ENCODE peak calls at places on chromosomes 1 and 21, in nine cellular contexts. R is naive thymus-derived CD4-positive, alpha-beta T cell; U is H9; F is PC-3; O is mammary epithelial cell; T is upper lobe of right lung; M is heart left ventricle; D is CD8-positive, alpha-beta T cell; V is prostate gland. K is an unnamed sample.

GRCh38 chr1:197619008-197619640 is 156.2 kb downstream of the DENND1B start:
- DNase-seq in R (no peak), U (no peak), F (peak), O (no peak), T (no peak), M (no peak), D (no peak), V (no peak), K (no peak)

GRCh38 chr1:48362901-48363300 is 109.1 kb downstream of the SPATA6 start:
- DNase-seq in R (no peak), U (no peak), F (no peak), O (no peak), T (no peak), M (no peak), D (no peak), V (no peak), K (no peak)

GRCh38 chr1:225378880-225379279 is 49.0 kb downstream of the LBR start:
- DNase-seq in R (no peak), U (peak), F (peak), O (peak), T (no peak), M (no peak), D (no peak), V (peak), K (peak)

GRCh38 chr1:26602378-26602959 is 72.9 kb downstream of the RPS6KA1 start:
- DNase-seq in R (peak), U (no peak), F (peak), O (peak), T (no peak), M (no peak), D (peak), V (peak), K (no peak)

GRCh38 chr1:164905891-164906290 is 346.9 kb downstream of the PBX1 start:
- DNase-seq in R (no peak), U (no peak), F (no peak), O (no peak), T (no peak), M (no peak), D (no peak), V (no peak), K (no peak)

GRCh38 chr1:29282135-29282923 is 46.0 kb downstream of the PTPRU start:
- DNase-seq in R (no peak), U (no peak), F (no peak), O (no peak), T (no peak), M (no peak), D (no peak), V (no peak), K (no peak)

GRCh38 chr1:212512731-212513559 is 80.2 kb downstream of the NENF start:
- DNase-seq in R (no peak), U (no peak), F (peak), O (no peak), T (no peak), M (no peak), D (no peak), V (no peak), K (no peak)

GRCh38 chr1:207097871-207098324 is 6.1 kb upstream of the C4BPA start:
- DNase-seq in R (no peak), U (no peak), F (peak), O (peak), T (no peak), M (no peak), D (no peak), V (no peak), K (no peak)

GRCh38 chr1:63264161-63264560 is 58.2 kb upstream of the FOXD3 start:
- DNase-seq in R (no peak), U (no peak), F (no peak), O (no peak), T (no peak), M (no peak), D (no peak), V (no peak), K (no peak)

DNA sequence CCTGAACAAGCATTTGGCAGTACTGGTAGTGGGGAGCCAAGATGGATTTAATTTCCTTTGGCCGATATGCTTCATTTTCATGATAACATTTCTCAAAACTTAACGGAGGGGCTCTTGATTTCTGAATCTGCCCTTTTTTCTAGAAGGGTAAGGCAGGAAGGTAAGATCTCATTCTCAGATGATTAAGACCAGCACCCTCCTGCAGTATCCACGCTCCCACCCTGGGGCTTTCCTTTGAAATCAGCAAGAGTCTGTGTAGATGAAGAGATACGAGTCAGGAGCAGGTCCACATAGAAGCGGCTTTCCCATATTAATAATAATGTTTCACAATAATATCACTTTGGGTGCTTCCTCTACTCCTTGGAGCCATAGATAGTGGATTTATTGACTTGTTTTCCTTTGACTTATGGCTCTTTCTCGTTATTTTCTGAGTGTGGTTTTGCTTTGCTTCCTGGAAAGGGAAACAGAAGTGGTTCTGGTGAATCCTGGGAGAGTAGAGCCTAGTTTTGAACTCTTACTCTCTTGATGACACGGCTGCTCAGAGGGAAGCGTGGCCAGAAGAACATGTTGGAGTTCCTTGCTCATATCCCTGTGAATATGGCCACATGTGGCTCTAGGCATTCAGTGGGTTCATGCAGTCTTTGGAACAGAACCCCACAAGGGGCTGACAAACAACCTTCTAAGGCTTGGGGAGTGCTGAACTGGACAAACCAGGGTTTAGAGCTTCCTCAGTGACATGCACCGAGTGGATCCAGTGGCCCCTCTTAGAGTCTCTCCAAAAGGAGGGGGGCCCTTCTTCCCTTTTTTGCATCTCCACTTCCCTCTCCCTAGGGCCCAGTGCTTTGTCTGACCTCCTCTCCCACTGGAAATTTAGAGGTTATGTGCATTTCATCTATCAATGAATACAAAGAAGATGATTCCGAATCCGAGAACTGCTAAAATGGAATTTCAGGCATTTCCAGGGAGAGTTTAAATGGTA is 195.7 kb downstream of the DYRK1A start:
- DNase-seq in R (no peak), U (no peak), F (no peak), O (no peak), T (no peak), M (no peak), D (no peak), V (no peak), K (no peak)
- H3K27ac ChIP-seq in R (no peak), U (no peak), F (no peak), O (no peak), T (no peak), M (peak), D (no peak), V (no peak), K (no peak)

GRCh38 chr1:177286396-177286795 is 115.6 kb downstream of the BRINP2 start:
- DNase-seq in R (no peak), U (no peak), F (no peak), O (no peak), T (no peak), M (no peak), D (no peak), V (no peak), K (no peak)

GRCh38 chr1:177287237-177287636 is 116.5 kb downstream of the BRINP2 start:
- DNase-seq in R (no peak), U (no peak), F (no peak), O (no peak), T (no peak), M (no peak), D (no peak), V (no peak), K (no peak)

GRCh38 chr1:177287996-177288395 is 117.2 kb downstream of the BRINP2 start:
- DNase-seq in R (no peak), U (no peak), F (no peak), O (no peak), T (no peak), M (no peak), D (no peak), V (no peak), K (no peak)

DNA sequence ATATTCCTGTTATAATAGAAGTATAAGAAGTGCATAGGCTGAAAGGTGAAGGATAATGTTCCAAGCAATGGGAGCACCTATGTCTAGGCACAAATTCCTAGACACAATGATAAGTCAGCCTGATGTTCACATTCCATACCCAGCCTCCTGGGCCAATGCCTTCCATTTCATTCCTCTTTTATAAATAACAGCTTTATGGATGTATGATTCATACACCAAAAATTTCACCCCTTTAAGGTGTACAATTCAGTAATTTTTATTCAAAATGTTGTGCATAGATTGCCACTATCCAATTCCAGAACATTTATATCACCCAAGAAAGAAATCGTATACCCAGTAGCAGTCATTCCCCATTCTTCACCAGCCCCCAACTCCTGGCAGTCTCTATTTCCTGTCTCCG is 118.8 kb downstream of the BRINP2 start:
- DNase-seq in R (no peak), U (no peak), F (peak), O (no peak), T (no peak), M (no peak), D (no peak), V (no peak), K (no peak)
- H3K27ac ChIP-seq in R (no peak), U (no peak), F (no peak), O (no peak), T (no peak), M (no peak), D (no peak), V (no peak), K (no peak)

GRCh38 chr1:185734929-185735666 is 907 bp downstream of the HMCN1 start:
- DNase-seq in R (no peak), U (no peak), F (peak), O (no peak), T (no peak), M (no peak), D (no peak), V (no peak), K (no peak)
- H3K27ac ChIP-seq in R (no peak), U (no peak), F (no peak), O (peak), T (peak), M (peak), D (no peak), V (no peak), K (no peak)

DNA sequence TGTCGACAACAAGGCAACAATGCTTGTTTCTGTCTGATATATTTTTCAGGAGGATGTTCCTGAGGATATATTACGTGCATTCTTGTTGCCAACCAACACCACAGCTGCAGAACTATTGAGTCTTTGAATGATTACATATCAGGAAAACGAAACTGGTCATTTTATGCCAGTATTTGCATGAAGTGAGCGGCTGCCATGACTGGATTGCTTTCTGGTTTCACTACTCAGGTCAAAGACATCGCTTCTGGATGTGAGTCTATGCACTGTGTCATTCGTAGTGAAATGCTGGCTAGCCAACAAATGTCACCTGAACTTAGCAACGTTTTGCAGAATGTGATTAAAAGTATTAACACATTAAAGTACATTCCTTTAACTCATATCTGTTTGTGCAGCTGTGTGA is 35.8 kb upstream of the OLFM3 start:
- DNase-seq in R (no peak), U (no peak), F (no peak), O (no peak), T (no peak), M (no peak), D (no peak), V (no peak), K (no peak)
- H3K27ac ChIP-seq in R (no peak), U (no peak), F (no peak), O (no peak), T (no peak), M (no peak), D (no peak), V (no peak), K (no peak)

DNA sequence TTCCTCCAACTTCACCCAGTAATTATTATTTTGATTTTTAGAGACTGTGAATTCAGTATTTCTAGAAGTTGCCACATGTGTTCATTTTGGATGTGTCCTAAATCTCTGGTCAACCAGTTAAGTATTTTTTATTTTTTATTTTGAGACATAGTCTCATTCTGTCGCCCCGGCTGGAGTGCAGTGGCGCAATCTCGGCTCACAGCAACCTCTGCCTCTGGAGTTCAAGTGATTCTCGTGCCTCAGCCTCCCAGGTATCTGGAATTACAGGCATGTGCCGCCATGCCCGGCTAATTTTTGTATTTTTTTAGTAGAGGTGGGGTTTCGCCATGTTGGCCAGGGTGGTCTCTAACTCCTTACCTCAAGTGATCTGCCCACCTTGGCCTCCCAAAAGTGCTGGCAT is 8.0 kb downstream of the MACF1 start:
- DNase-seq in R (no peak), U (no peak), F (no peak), O (no peak), T (no peak), M (no peak), D (no peak), V (no peak), K (no peak)
- H3K27ac ChIP-seq in R (no peak), U (no peak), F (no peak), O (no peak), T (peak), M (peak), D (no peak), V (no peak), K (peak)

GRCh38 chr1:199405634-199406196 is 621.8 kb upstream of the NR5A2 start:
- DNase-seq in R (no peak), U (no peak), F (no peak), O (no peak), T (no peak), M (no peak), D (no peak), V (no peak), K (no peak)
- H3K27ac ChIP-seq in R (no peak), U (no peak), F (no peak), O (no peak), T (no peak), M (no peak), D (no peak), V (no peak), K (no peak)

GRCh38 chr1:220121791-220122530 is 28.0 kb downstream of the IARS2 start:
- DNase-seq in R (no peak), U (no peak), F (no peak), O (no peak), T (no peak), M (no peak), D (no peak), V (no peak), K (no peak)
- H3K27ac ChIP-seq in R (no peak), U (no peak), F (no peak), O (no peak), T (no peak), M (no peak), D (no peak), V (no peak), K (no peak)

GRCh38 chr1:239307886-239308285 is 78.5 kb upstream of the CHRM3 start:
- DNase-seq in R (no peak), U (no peak), F (no peak), O (no peak), T (no peak), M (no peak), D (no peak), V (no peak), K (no peak)

GRCh38 chr1:239306426-239306825 is 79.9 kb upstream of the CHRM3 start:
- DNase-seq in R (no peak), U (no peak), F (peak), O (no peak), T (no peak), M (no peak), D (no peak), V (no peak), K (no peak)

GRCh38 chr1:239303289-239303688 is 83.1 kb upstream of the CHRM3 start:
- DNase-seq in R (no peak), U (no peak), F (no peak), O (no peak), T (no peak), M (no peak), D (no peak), V (no peak), K (no peak)

GRCh38 chr1:239297910-239298309 is 88.5 kb upstream of the CHRM3 start:
- DNase-seq in R (no peak), U (no peak), F (no peak), O (no peak), T (no peak), M (no peak), D (no peak), V (no peak), K (no peak)

DNA sequence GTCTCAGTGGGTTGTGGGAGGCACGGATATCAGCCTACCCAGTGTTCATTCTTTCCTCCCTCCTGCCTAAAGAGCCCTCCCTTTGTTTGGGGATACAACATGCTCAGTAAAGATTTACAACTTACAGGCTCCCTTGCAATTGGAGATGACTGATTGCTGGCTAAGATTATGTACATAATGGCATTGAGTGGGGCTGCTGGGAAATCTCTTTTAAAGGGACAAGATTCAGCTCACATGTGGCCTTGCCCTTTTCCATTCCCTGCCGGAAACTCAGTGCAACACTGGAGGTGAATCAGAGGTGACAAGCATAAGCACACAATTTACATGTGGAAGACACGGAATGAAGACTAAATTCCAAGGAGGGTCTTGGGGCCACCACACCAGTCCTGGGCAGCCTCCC is 83.7 kb upstream of the CHRM3 start:
- DNase-seq in R (no peak), U (no peak), F (peak), O (no peak), T (no peak), M (no peak), D (no peak), V (no peak), K (no peak)
- H3K27ac ChIP-seq in R (no peak), U (no peak), F (no peak), O (no peak), T (no peak), M (no peak), D (no peak), V (no peak), K (no peak)

DNA sequence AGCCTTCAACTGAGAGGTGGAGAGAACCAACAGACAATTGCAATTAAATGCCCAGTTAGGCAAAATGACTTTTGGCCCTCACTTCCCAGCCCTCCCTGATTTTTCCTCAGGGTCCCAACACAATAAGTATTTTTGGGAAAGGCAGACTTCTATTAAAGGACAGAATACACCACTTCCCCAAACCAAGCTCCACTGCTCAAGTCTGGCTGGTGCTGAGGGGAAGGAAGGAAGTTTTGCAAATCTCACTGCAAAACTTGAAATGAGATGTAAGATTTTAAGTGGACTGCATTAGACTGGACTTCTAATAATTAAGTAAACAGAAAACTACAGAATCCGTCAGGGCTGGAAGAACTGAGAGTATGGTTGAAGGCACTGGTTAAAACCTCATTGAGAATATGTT is 32.2 kb upstream of the CD1D start:
- DNase-seq in R (no peak), U (no peak), F (no peak), O (no peak), T (no peak), M (no peak), D (no peak), V (no peak), K (no peak)
- H3K27ac ChIP-seq in R (no peak), U (no peak), F (no peak), O (no peak), T (peak), M (peak), D (no peak), V (no peak), K (no peak)

GRCh38 chr1:183636783-183637182 is 1.2 kb upstream of the ARPC5 start:
- DNase-seq in R (no peak), U (no peak), F (no peak), O (no peak), T (no peak), M (no peak), D (no peak), V (no peak), K (no peak)

GRCh38 chr1:183634429-183635065 is 1.0 kb downstream of the ARPC5 start:
- DNase-seq in R (no peak), U (no peak), F (peak), O (no peak), T (no peak), M (no peak), D (no peak), V (no peak), K (no peak)

GRCh38 chr1:183635112-183635605 is 424 bp downstream of the ARPC5 start:
- DNase-seq in R (no peak), U (no peak), F (no peak), O (no peak), T (peak), M (peak), D (peak), V (no peak), K (no peak)

GRCh38 chr1:183635606-183636333 is at the start of gene ARPC5:
- DNase-seq in R (peak), U (peak), F (peak), O (peak), T (peak), M (peak), D (peak), V (peak), K (peak)

DNA sequence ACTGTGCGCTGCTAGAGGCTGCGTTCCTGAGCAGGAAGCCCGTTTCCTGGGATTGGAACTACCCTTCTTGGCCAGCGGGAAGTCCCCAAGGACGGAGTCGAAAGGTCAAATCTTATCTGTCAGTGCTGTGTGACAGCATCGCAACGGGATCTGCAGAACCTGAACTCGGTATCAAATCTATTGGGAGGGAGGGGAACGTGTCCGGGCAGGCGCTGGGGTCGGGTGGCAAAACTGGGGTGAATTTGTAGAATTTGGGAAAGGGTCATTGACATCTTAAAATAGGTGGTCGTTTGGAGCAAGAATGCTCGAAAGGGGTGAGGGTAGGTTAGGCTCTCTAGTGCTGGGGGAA is 725 bp upstream of the ARPC5 start:
- DNase-seq in R (no peak), U (no peak), F (no peak), O (no peak), T (no peak), M (no peak), D (no peak), V (no peak), K (no peak)
- H3K27ac ChIP-seq in R (peak), U (no peak), F (no peak), O (peak), T (peak), M (peak), D (peak), V (peak), K (peak)

K was measured in epithelial cell of prostate.